ENCODE peak calls at places on chromosomes 2 and 18, in ten cellular contexts. Y is SJSA1; T is effector memory CD4-positive, alpha-beta T cell; O is brain microvascular endothelial cell; D is activated naive CD8-positive, alpha-beta T cell treated with anti-CD3 and anti-CD28 coated beads, Interleukin-2, amount 10 ng/mL, durations not matched to agents 7 days and 5 days; F is NCI-H1105 treated with DMSO at 0.1 percent for 48 hours; J is kidney tubule cell; Q is colonic mucosa; U is astrocyte of the spinal cord; H is amniotic stem cell. S is an unnamed sample.

GRCh38 chr2:3453196-3453845 is 66.0 kb downstream of the ADI1 start:
- DNase-seq in H (no peak), O (no peak), Y (no peak), Q (no peak), F (no peak), J (no peak), T (no peak), D (no peak), U (no peak), S (no peak)

GRCh38 chr2:58620896-58621295 is 379.8 kb upstream of the FANCL start:
- DNase-seq in T (no peak), Q (no peak), Y (no peak), U (peak; percentile 4), O (peak; percentile 28), J (no peak), F (no peak), D (no peak), H (no peak), S (no peak)

GRCh38 chr2:207395535-207396251 is 134.1 kb upstream of the CREB1 start:
- DNase-seq in T (no peak), O (peak; percentile 35), U (no peak), J (peak; percentile 81), F (no peak), D (no peak), Y (no peak), Q (no peak), H (no peak), S (no peak)

GRCh38 chr2:64644240-64645013 is 9.3 kb downstream of the SERTAD2 start:
- DNase-seq in J (peak; percentile 79), U (peak; percentile 85), H (peak; percentile 40), F (no peak), Y (peak; percentile 79), D (peak; percentile 69), T (no peak), Q (peak; percentile 70), O (peak; percentile 78), S (peak; percentile 80)

GRCh38 chr2:86336350-86337234 is 834 bp downstream of the REEP1 start:
- DNase-seq in Q (no peak), D (peak; percentile 43), Y (no peak), T (no peak), F (no peak), U (no peak), J (no peak), H (no peak), O (no peak), S (no peak)

GRCh38 chr2:23220687-23221086 is 164.3 kb upstream of the KLHL29 start:
- DNase-seq in Y (no peak), O (no peak), J (no peak), H (no peak), F (no peak), Q (no peak), T (no peak), U (no peak), D (no peak), S (no peak)

GRCh38 chr18:28183418-28184078 is 6.6 kb upstream of the CDH2 start:
- DNase-seq in F (no peak), O (no peak), H (no peak), D (no peak), Y (peak; percentile 85), T (no peak), Q (no peak), U (no peak), J (peak; percentile 52), S (no peak)

GRCh38 chr18:3453540-3454364 is 3.8 kb downstream of the TGIF1 start:
- DNase-seq in O (peak; percentile 89), F (no peak), Y (peak; percentile 94), H (peak; percentile 90), J (peak; percentile 89), U (peak; percentile 99), D (no peak), T (no peak), Q (peak; percentile 67), S (no peak)

GRCh38 chr2:41394541-41394940 is 653.3 kb upstream of the PKDCC start:
- DNase-seq in H (no peak), Q (no peak), J (no peak), U (no peak), T (no peak), O (no peak), Y (no peak), F (no peak), D (no peak), S (no peak)

GRCh38 chr2:8409461-8410260 is 272.2 kb upstream of the ID2 start:
- DNase-seq in O (no peak), Y (no peak), U (no peak), J (no peak), Q (no peak), T (no peak), F (no peak), H (no peak), D (no peak), S (no peak)

GRCh38 chr2:225366731-225367130 is 32.8 kb upstream of the NYAP2 start:
- DNase-seq in Y (no peak), U (no peak), H (no peak), F (no peak), O (no peak), Q (no peak), D (no peak), J (no peak), T (no peak), S (no peak)

GRCh38 chr2:236862961-236863728 is 222.5 kb upstream of the COPS8 start:
- DNase-seq in Y (peak; percentile 75), O (peak; percentile 78), U (peak; percentile 81), H (peak; percentile 81), D (no peak), T (no peak), F (no peak), Q (no peak), J (peak; percentile 98), S (no peak)

GRCh38 chr18:2994603-2995432 is 18.1 kb downstream of the LPIN2 start:
- DNase-seq in H (no peak), Q (no peak), T (peak; percentile 47), D (peak; percentile 73), U (no peak), J (no peak), F (no peak), O (no peak), Y (no peak), S (no peak)